ENCODE peak calls at places on chromosome 6, in six cellular contexts. One of them, this sample, is unnamed.

GRCh38 chr6:32086661-32087573 is 22.2 kb downstream of the TNXB start:
- DNase-seq in MM.1S: no peak
- DNase-seq in iris pigment epithelial cell: peak
- DNase-seq in breast epithelium: no peak
- DNase-seq in kidney tubule cell: peak
- DNase-seq in pancreas: no peak
- DNase-seq in this sample: peak

GRCh38 chr6:23179994-23180393 is 610.6 kb downstream of the HDGFL1 start:
- DNase-seq in MM.1S: no peak
- DNase-seq in iris pigment epithelial cell: no peak
- DNase-seq in breast epithelium: no peak
- DNase-seq in kidney tubule cell: no peak
- DNase-seq in pancreas: no peak
- DNase-seq in this sample: no peak

GRCh38 chr6:108793449-108794134 is 54.6 kb upstream of the ARMC2 start:
- DNase-seq in MM.1S: no peak
- DNase-seq in iris pigment epithelial cell: no peak
- DNase-seq in breast epithelium: no peak
- DNase-seq in kidney tubule cell: peak
- DNase-seq in pancreas: no peak
- DNase-seq in this sample: no peak

GRCh38 chr6:110566346-110567125 is 90.1 kb upstream of the SLC22A16 start:
- DNase-seq in MM.1S: no peak
- DNase-seq in iris pigment epithelial cell: no peak
- DNase-seq in breast epithelium: no peak
- DNase-seq in kidney tubule cell: peak
- DNase-seq in pancreas: no peak
- DNase-seq in this sample: no peak

GRCh38 chr6:169171951-169172350 is 81.7 kb downstream of the THBS2 start:
- DNase-seq in MM.1S: no peak
- DNase-seq in iris pigment epithelial cell: peak
- DNase-seq in breast epithelium: no peak
- DNase-seq in kidney tubule cell: peak
- DNase-seq in pancreas: no peak
- DNase-seq in this sample: no peak

GRCh38 chr6:165298426-165298825 is 11.0 kb downstream of the C6orf118 start:
- DNase-seq in MM.1S: no peak
- DNase-seq in iris pigment epithelial cell: no peak
- DNase-seq in breast epithelium: no peak
- DNase-seq in kidney tubule cell: no peak
- DNase-seq in pancreas: no peak
- DNase-seq in this sample: no peak

GRCh38 chr6:24332306-24332705 is 25.6 kb downstream of the DCDC2 start:
- DNase-seq in MM.1S: no peak
- DNase-seq in iris pigment epithelial cell: peak
- DNase-seq in breast epithelium: no peak
- DNase-seq in kidney tubule cell: peak
- DNase-seq in pancreas: no peak
- DNase-seq in this sample: no peak

GRCh38 chr6:111113731-111114438 is 26.6 kb downstream of the SLC16A10 start:
- DNase-seq in MM.1S: peak
- DNase-seq in iris pigment epithelial cell: peak
- DNase-seq in breast epithelium: no peak
- DNase-seq in kidney tubule cell: peak
- DNase-seq in pancreas: no peak
- DNase-seq in this sample: peak

GRCh38 chr6:18155273-18155863 is at the start of gene KDM1B:
- DNase-seq in MM.1S: peak
- DNase-seq in iris pigment epithelial cell: peak
- DNase-seq in breast epithelium: no peak
- DNase-seq in kidney tubule cell: peak
- DNase-seq in pancreas: peak
- DNase-seq in this sample: no peak

GRCh38 chr6:86558318-86558717 is 379.0 kb upstream of the HTR1E start:
- DNase-seq in MM.1S: no peak
- DNase-seq in iris pigment epithelial cell: no peak
- DNase-seq in breast epithelium: no peak
- DNase-seq in kidney tubule cell: no peak
- DNase-seq in pancreas: no peak
- DNase-seq in this sample: no peak

GRCh38 chr6:83055366-83055964 is 10.2 kb downstream of the UBE3D start:
- DNase-seq in MM.1S: peak
- DNase-seq in iris pigment epithelial cell: peak
- DNase-seq in breast epithelium: no peak
- DNase-seq in kidney tubule cell: peak
- DNase-seq in pancreas: no peak
- DNase-seq in this sample: no peak

GRCh38 chr6:159100011-159100788 is 55.4 kb upstream of the TAGAP start:
- DNase-seq in MM.1S: no peak
- DNase-seq in iris pigment epithelial cell: no peak
- DNase-seq in breast epithelium: no peak
- DNase-seq in kidney tubule cell: no peak
- DNase-seq in pancreas: no peak
- DNase-seq in this sample: no peak

GRCh38 chr6:13212096-13212495 is 116.2 kb downstream of the TBC1D7 start:
- DNase-seq in MM.1S: no peak
- DNase-seq in iris pigment epithelial cell: no peak
- DNase-seq in breast epithelium: no peak
- DNase-seq in kidney tubule cell: no peak
- DNase-seq in pancreas: no peak
- DNase-seq in this sample: no peak

GRCh38 chr6:3355358-3356055 is 96.8 kb downstream of the PSMG4 start:
- DNase-seq in MM.1S: no peak
- DNase-seq in iris pigment epithelial cell: peak
- DNase-seq in breast epithelium: no peak
- DNase-seq in kidney tubule cell: no peak
- DNase-seq in pancreas: no peak
- DNase-seq in this sample: no peak

GRCh38 chr6:147787407-147787806 is 278.9 kb downstream of the SAMD5 start:
- DNase-seq in MM.1S: no peak
- DNase-seq in iris pigment epithelial cell: no peak
- DNase-seq in breast epithelium: no peak
- DNase-seq in kidney tubule cell: no peak
- DNase-seq in pancreas: no peak
- DNase-seq in this sample: no peak

GRCh38 chr6:38160831-38161230 is 341.3 kb downstream of the ZFAND3 start:
- DNase-seq in MM.1S: no peak
- DNase-seq in iris pigment epithelial cell: no peak
- DNase-seq in breast epithelium: no peak
- DNase-seq in kidney tubule cell: no peak
- DNase-seq in pancreas: no peak
- DNase-seq in this sample: no peak

GRCh38 chr6:121305957-121306607 is 28.2 kb downstream of the TBC1D32 start:
- DNase-seq in MM.1S: peak
- DNase-seq in iris pigment epithelial cell: peak
- DNase-seq in breast epithelium: no peak
- DNase-seq in kidney tubule cell: peak
- DNase-seq in pancreas: no peak
- DNase-seq in this sample: no peak

GRCh38 chr6:4129446-4129845 is 5.9 kb downstream of the ECI2 start:
- DNase-seq in MM.1S: no peak
- DNase-seq in iris pigment epithelial cell: peak
- DNase-seq in breast epithelium: no peak
- DNase-seq in kidney tubule cell: peak
- DNase-seq in pancreas: no peak
- DNase-seq in this sample: no peak

GRCh38 chr6:158752613-158753012 is 66.6 kb downstream of the EZR start:
- DNase-seq in MM.1S: no peak
- DNase-seq in iris pigment epithelial cell: no peak
- DNase-seq in breast epithelium: no peak
- DNase-seq in kidney tubule cell: peak
- DNase-seq in pancreas: no peak
- DNase-seq in this sample: peak

GRCh38 chr6:128244751-128245405 is 275.5 kb downstream of the PTPRK start:
- DNase-seq in MM.1S: peak
- DNase-seq in iris pigment epithelial cell: peak
- DNase-seq in breast epithelium: no peak
- DNase-seq in kidney tubule cell: no peak
- DNase-seq in pancreas: no peak
- DNase-seq in this sample: no peak

GRCh38 chr6:15493437-15494168 is 169.2 kb downstream of the DTNBP1 start:
- DNase-seq in MM.1S: no peak
- DNase-seq in iris pigment epithelial cell: peak
- DNase-seq in breast epithelium: no peak
- DNase-seq in kidney tubule cell: no peak
- DNase-seq in pancreas: no peak
- DNase-seq in this sample: no peak

GRCh38 chr6:34531580-34532201 is 24.4 kb downstream of the SPDEF start:
- DNase-seq in MM.1S: no peak
- DNase-seq in iris pigment epithelial cell: peak
- DNase-seq in breast epithelium: no peak
- DNase-seq in kidney tubule cell: peak
- DNase-seq in pancreas: no peak
- DNase-seq in this sample: no peak

GRCh38 chr6:107641500-107641931 is 151.6 kb downstream of the SOBP start:
- DNase-seq in MM.1S: no peak
- DNase-seq in iris pigment epithelial cell: no peak
- DNase-seq in breast epithelium: no peak
- DNase-seq in kidney tubule cell: peak
- DNase-seq in pancreas: no peak
- DNase-seq in this sample: no peak

GRCh38 chr6:169592558-169592957 is 109.3 kb downstream of the WDR27 start:
- DNase-seq in MM.1S: no peak
- DNase-seq in iris pigment epithelial cell: peak
- DNase-seq in breast epithelium: no peak
- DNase-seq in kidney tubule cell: peak
- DNase-seq in pancreas: no peak
- DNase-seq in this sample: no peak

GRCh38 chr6:125095501-125096301 is 57.9 kb upstream of the TPD52L1 start:
- DNase-seq in MM.1S: no peak
- DNase-seq in iris pigment epithelial cell: peak
- DNase-seq in breast epithelium: no peak
- DNase-seq in kidney tubule cell: peak
- DNase-seq in pancreas: no peak
- DNase-seq in this sample: no peak

GRCh38 chr6:135488023-135488422 is 9.5 kb downstream of the AHI1 start:
- DNase-seq in MM.1S: no peak
- DNase-seq in iris pigment epithelial cell: peak
- DNase-seq in breast epithelium: no peak
- DNase-seq in kidney tubule cell: peak
- DNase-seq in pancreas: no peak
- DNase-seq in this sample: no peak

GRCh38 chr6:150203378-150203777 is 60.5 kb downstream of the PPP1R14C start:
- DNase-seq in MM.1S: no peak
- DNase-seq in iris pigment epithelial cell: no peak
- DNase-seq in breast epithelium: no peak
- DNase-seq in kidney tubule cell: no peak
- DNase-seq in pancreas: no peak
- DNase-seq in this sample: no peak

GRCh38 chr6:169028343-169028742 is 225.3 kb downstream of the THBS2 start:
- DNase-seq in MM.1S: no peak
- DNase-seq in iris pigment epithelial cell: no peak
- DNase-seq in breast epithelium: no peak
- DNase-seq in kidney tubule cell: no peak
- DNase-seq in pancreas: no peak
- DNase-seq in this sample: no peak

This sample was measured in suprapubic skin.